ENCODE peak calls at places on chromosome 20, in eight cellular contexts. One of them, this sample, is unnamed.

GRCh38 chr20:4775322-4776078 is 53.8 kb downstream of the PRND start:
- DNase-seq in GM23248: no peak
- DNase-seq in lung: no peak
- DNase-seq in OCI-LY7: no peak
- DNase-seq in pancreas: no peak
- DNase-seq in thoracic aorta: no peak
- DNase-seq in aorta: no peak
- DNase-seq in CD4-positive, alpha-beta memory T cell: no peak
- DNase-seq in this sample: no peak

GRCh38 chr20:6845141-6845540 is 77.7 kb downstream of the BMP2 start:
- DNase-seq in GM23248: no peak
- DNase-seq in lung: no peak
- DNase-seq in OCI-LY7: no peak
- DNase-seq in pancreas: no peak
- DNase-seq in thoracic aorta: no peak
- DNase-seq in aorta: no peak
- DNase-seq in CD4-positive, alpha-beta memory T cell: no peak
- DNase-seq in this sample: no peak

GRCh38 chr20:31836853-31837608 is 8.4 kb downstream of the FOXS1 start:
- DNase-seq in GM23248: peak; percentile 36
- DNase-seq in lung: no peak
- DNase-seq in OCI-LY7: no peak
- DNase-seq in pancreas: no peak
- DNase-seq in thoracic aorta: no peak
- DNase-seq in aorta: no peak
- DNase-seq in CD4-positive, alpha-beta memory T cell: no peak
- DNase-seq in this sample: no peak

GRCh38 chr20:3158968-3159431 is 665 bp downstream of the FASTKD5 start:
- DNase-seq in GM23248: peak; percentile 57
- DNase-seq in lung: no peak
- DNase-seq in OCI-LY7: peak; percentile 33
- DNase-seq in pancreas: no peak
- DNase-seq in thoracic aorta: no peak
- DNase-seq in aorta: no peak
- DNase-seq in CD4-positive, alpha-beta memory T cell: peak; percentile 15
- DNase-seq in this sample: no peak

GRCh38 chr20:13017883-13018535 is 9.2 kb downstream of the SPTLC3 start:
- DNase-seq in GM23248: no peak
- DNase-seq in lung: no peak
- DNase-seq in OCI-LY7: no peak
- DNase-seq in pancreas: no peak
- DNase-seq in thoracic aorta: no peak
- DNase-seq in aorta: no peak
- DNase-seq in CD4-positive, alpha-beta memory T cell: no peak
- DNase-seq in this sample: no peak

GRCh38 chr20:23112595-23112994 is 26.5 kb upstream of the CD93 start:
- DNase-seq in GM23248: no peak
- DNase-seq in lung: no peak
- DNase-seq in OCI-LY7: no peak
- DNase-seq in pancreas: no peak
- DNase-seq in thoracic aorta: no peak
- DNase-seq in aorta: peak; percentile 39
- DNase-seq in CD4-positive, alpha-beta memory T cell: no peak
- DNase-seq in this sample: no peak

GRCh38 chr20:59043698-59044097 is 1.1 kb upstream of the PRELID3B start:
- DNase-seq in GM23248: peak; percentile 71
- DNase-seq in lung: no peak
- DNase-seq in OCI-LY7: peak; percentile 31
- DNase-seq in pancreas: no peak
- DNase-seq in thoracic aorta: no peak
- DNase-seq in aorta: no peak
- DNase-seq in CD4-positive, alpha-beta memory T cell: no peak
- DNase-seq in this sample: no peak

GRCh38 chr20:1185316-1185741 is 548 bp upstream of the TMEM74B start:
- DNase-seq in GM23248: peak; percentile 21
- DNase-seq in lung: no peak
- DNase-seq in OCI-LY7: no peak
- DNase-seq in pancreas: no peak
- DNase-seq in thoracic aorta: no peak
- DNase-seq in aorta: no peak
- DNase-seq in CD4-positive, alpha-beta memory T cell: no peak
- DNase-seq in this sample: no peak

GRCh38 chr20:17315491-17316231 is 88.8 kb downstream of the PCSK2 start:
- DNase-seq in GM23248: no peak
- DNase-seq in lung: no peak
- DNase-seq in OCI-LY7: no peak
- DNase-seq in pancreas: no peak
- DNase-seq in thoracic aorta: no peak
- DNase-seq in aorta: no peak
- DNase-seq in CD4-positive, alpha-beta memory T cell: no peak
- DNase-seq in this sample: no peak

GRCh38 chr20:1327241-1327653 is 1.7 kb downstream of the SDCBP2 start:
- DNase-seq in GM23248: peak; percentile 87
- DNase-seq in lung: no peak
- DNase-seq in OCI-LY7: no peak
- DNase-seq in pancreas: no peak
- DNase-seq in thoracic aorta: no peak
- DNase-seq in aorta: no peak
- DNase-seq in CD4-positive, alpha-beta memory T cell: no peak
- DNase-seq in this sample: peak; percentile 23

GRCh38 chr20:7010584-7010983 is 243.1 kb downstream of the BMP2 start:
- DNase-seq in GM23248: peak; percentile 3
- DNase-seq in lung: no peak
- DNase-seq in OCI-LY7: no peak
- DNase-seq in pancreas: no peak
- DNase-seq in thoracic aorta: no peak
- DNase-seq in aorta: no peak
- DNase-seq in CD4-positive, alpha-beta memory T cell: no peak
- DNase-seq in this sample: no peak

GRCh38 chr20:8473459-8473858 is 341.4 kb downstream of the PLCB1 start:
- DNase-seq in GM23248: peak; percentile 43
- DNase-seq in lung: no peak
- DNase-seq in OCI-LY7: no peak
- DNase-seq in pancreas: no peak
- DNase-seq in thoracic aorta: no peak
- DNase-seq in aorta: no peak
- DNase-seq in CD4-positive, alpha-beta memory T cell: no peak
- DNase-seq in this sample: no peak

GRCh38 chr20:11891081-11891826 is 26.4 kb upstream of the BTBD3 start:
- DNase-seq in GM23248: peak; percentile 78
- DNase-seq in lung: peak; percentile 41
- DNase-seq in OCI-LY7: no peak
- DNase-seq in pancreas: peak; percentile 57
- DNase-seq in thoracic aorta: peak; percentile 5
- DNase-seq in aorta: peak; percentile 86
- DNase-seq in CD4-positive, alpha-beta memory T cell: no peak
- DNase-seq in this sample: peak; percentile 53

GRCh38 chr20:63846128-63846771 is 15.0 kb upstream of the ABHD16B start:
- DNase-seq in GM23248: peak; percentile 50
- DNase-seq in lung: no peak
- DNase-seq in OCI-LY7: no peak
- DNase-seq in pancreas: no peak
- DNase-seq in thoracic aorta: no peak
- DNase-seq in aorta: peak; percentile 82
- DNase-seq in CD4-positive, alpha-beta memory T cell: no peak
- DNase-seq in this sample: no peak

GRCh38 chr20:6769953-6770831 is 2.7 kb downstream of the BMP2 start:
- DNase-seq in GM23248: peak; percentile 60
- DNase-seq in lung: peak; percentile 52
- DNase-seq in OCI-LY7: no peak
- DNase-seq in pancreas: peak; percentile 52
- DNase-seq in thoracic aorta: no peak
- DNase-seq in aorta: peak; percentile 90
- DNase-seq in CD4-positive, alpha-beta memory T cell: no peak
- DNase-seq in this sample: no peak

GRCh38 chr20:49043000-49043399 is 3.1 kb upstream of the CSE1L start:
- DNase-seq in GM23248: no peak
- DNase-seq in lung: no peak
- DNase-seq in OCI-LY7: no peak
- DNase-seq in pancreas: no peak
- DNase-seq in thoracic aorta: no peak
- DNase-seq in aorta: no peak
- DNase-seq in CD4-positive, alpha-beta memory T cell: no peak
- DNase-seq in this sample: no peak

GRCh38 chr20:51022803-51023616 is at the start of gene KCNG1:
- DNase-seq in GM23248: peak; percentile 92
- DNase-seq in lung: peak; percentile 45
- DNase-seq in OCI-LY7: no peak
- DNase-seq in pancreas: peak; percentile 70
- DNase-seq in thoracic aorta: no peak
- DNase-seq in aorta: peak; percentile 86
- DNase-seq in CD4-positive, alpha-beta memory T cell: no peak
- DNase-seq in this sample: no peak

GRCh38 chr20:23214903-23215302 is 128.8 kb upstream of the CD93 start:
- DNase-seq in GM23248: no peak
- DNase-seq in lung: no peak
- DNase-seq in OCI-LY7: no peak
- DNase-seq in pancreas: no peak
- DNase-seq in thoracic aorta: no peak
- DNase-seq in aorta: no peak
- DNase-seq in CD4-positive, alpha-beta memory T cell: no peak
- DNase-seq in this sample: no peak

GRCh38 chr20:12243327-12243726 is 325.6 kb downstream of the BTBD3 start:
- DNase-seq in GM23248: no peak
- DNase-seq in lung: no peak
- DNase-seq in OCI-LY7: no peak
- DNase-seq in pancreas: no peak
- DNase-seq in thoracic aorta: no peak
- DNase-seq in aorta: no peak
- DNase-seq in CD4-positive, alpha-beta memory T cell: no peak
- DNase-seq in this sample: peak; percentile 81

GRCh38 chr20:11117808-11118528 is 444.2 kb upstream of the JAG1 start:
- DNase-seq in GM23248: peak; percentile 85
- DNase-seq in lung: no peak
- DNase-seq in OCI-LY7: no peak
- DNase-seq in pancreas: peak; percentile 22
- DNase-seq in thoracic aorta: peak; percentile 7
- DNase-seq in aorta: no peak
- DNase-seq in CD4-positive, alpha-beta memory T cell: no peak
- DNase-seq in this sample: no peak

GRCh38 chr20:62649140-62649539 is 6.8 kb downstream of the SLCO4A1 start:
- DNase-seq in GM23248: no peak
- DNase-seq in lung: no peak
- DNase-seq in OCI-LY7: no peak
- DNase-seq in pancreas: no peak
- DNase-seq in thoracic aorta: no peak
- DNase-seq in aorta: no peak
- DNase-seq in CD4-positive, alpha-beta memory T cell: no peak
- DNase-seq in this sample: no peak
- H3K27ac ChIP-seq in GM23248: no peak overlapping the region
- H3K27ac ChIP-seq in lung: no peak overlapping the region
- H3K27ac ChIP-seq in OCI-LY7: no peak overlapping the region
- H3K27ac ChIP-seq in pancreas: no peak overlapping the region
- H3K27ac ChIP-seq in thoracic aorta: no peak overlapping the region
- H3K27ac ChIP-seq in aorta: no peak overlapping the region
- H3K27ac ChIP-seq in CD4-positive, alpha-beta memory T cell: no peak overlapping the region
- H3K27ac ChIP-seq in this sample: no peak overlapping the region

GRCh38 chr20:39886650-39887190 is 802.3 kb downstream of the MAFB start:
- DNase-seq in GM23248: peak; percentile 21
- DNase-seq in lung: no peak
- DNase-seq in OCI-LY7: no peak
- DNase-seq in pancreas: peak; percentile 19
- DNase-seq in thoracic aorta: no peak
- DNase-seq in aorta: no peak
- DNase-seq in CD4-positive, alpha-beta memory T cell: no peak
- DNase-seq in this sample: no peak
- H3K27ac ChIP-seq in GM23248: peak overlapping the region; percentile 67
- H3K27ac ChIP-seq in lung: no peak overlapping the region
- H3K27ac ChIP-seq in OCI-LY7: no peak overlapping the region
- H3K27ac ChIP-seq in pancreas: no peak overlapping the region
- H3K27ac ChIP-seq in thoracic aorta: no peak overlapping the region
- H3K27ac ChIP-seq in aorta: no peak overlapping the region
- H3K27ac ChIP-seq in CD4-positive, alpha-beta memory T cell: no peak overlapping the region
- H3K27ac ChIP-seq in this sample: no peak overlapping the region

GRCh38 chr20:61531553-61532345 is 279.7 kb downstream of the CDH4 start:
- DNase-seq in GM23248: no peak
- DNase-seq in lung: no peak
- DNase-seq in OCI-LY7: no peak
- DNase-seq in pancreas: no peak
- DNase-seq in thoracic aorta: no peak
- DNase-seq in aorta: peak; percentile 60
- DNase-seq in CD4-positive, alpha-beta memory T cell: no peak
- DNase-seq in this sample: no peak
- H3K27ac ChIP-seq in GM23248: no peak overlapping the region
- H3K27ac ChIP-seq in lung: no peak overlapping the region
- H3K27ac ChIP-seq in OCI-LY7: no peak overlapping the region
- H3K27ac ChIP-seq in pancreas: no peak overlapping the region
- H3K27ac ChIP-seq in thoracic aorta: no peak overlapping the region
- H3K27ac ChIP-seq in aorta: no peak overlapping the region
- H3K27ac ChIP-seq in CD4-positive, alpha-beta memory T cell: no peak overlapping the region
- H3K27ac ChIP-seq in this sample: no peak overlapping the region

GRCh38 chr20:40336530-40336929 is 352.5 kb downstream of the MAFB start:
- DNase-seq in GM23248: no peak
- DNase-seq in lung: no peak
- DNase-seq in OCI-LY7: no peak
- DNase-seq in pancreas: no peak
- DNase-seq in thoracic aorta: no peak
- DNase-seq in aorta: no peak
- DNase-seq in CD4-positive, alpha-beta memory T cell: no peak
- DNase-seq in this sample: no peak
- H3K27ac ChIP-seq in GM23248: no peak overlapping the region
- H3K27ac ChIP-seq in lung: no peak overlapping the region
- H3K27ac ChIP-seq in OCI-LY7: no peak overlapping the region
- H3K27ac ChIP-seq in pancreas: no peak overlapping the region
- H3K27ac ChIP-seq in thoracic aorta: no peak overlapping the region
- H3K27ac ChIP-seq in aorta: no peak overlapping the region
- H3K27ac ChIP-seq in CD4-positive, alpha-beta memory T cell: no peak overlapping the region
- H3K27ac ChIP-seq in this sample: no peak overlapping the region

DNA sequence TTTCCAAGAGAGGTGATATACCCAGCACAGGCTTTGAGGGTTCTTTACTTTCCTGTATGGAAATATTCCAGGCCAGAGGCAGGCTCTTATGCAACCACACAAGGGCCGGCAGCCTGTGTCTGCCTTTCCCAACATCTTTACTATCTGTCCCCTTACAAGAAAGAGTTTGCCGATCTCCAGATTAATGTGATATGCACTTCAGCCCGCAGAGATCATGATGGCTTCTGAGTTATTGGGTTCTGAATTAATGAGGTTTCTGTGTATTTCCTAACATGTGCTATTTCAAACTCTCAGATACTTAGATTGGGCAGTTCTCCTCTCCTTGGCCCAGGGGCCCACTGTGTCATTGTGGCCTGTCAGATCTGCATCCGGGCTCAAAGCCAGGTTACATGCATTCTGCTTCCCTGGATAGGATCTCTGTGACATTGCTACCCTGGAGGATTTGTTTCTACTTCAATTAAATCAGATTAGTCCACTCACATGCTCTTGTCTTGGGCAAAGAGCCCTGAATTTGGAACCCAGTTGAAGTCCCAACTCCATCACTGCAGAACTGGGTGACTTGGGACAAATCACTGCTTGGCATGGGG is 56.5 kb downstream of the TGM2 start:
- DNase-seq in GM23248: peak; percentile 68
- DNase-seq in lung: no peak
- DNase-seq in OCI-LY7: no peak
- DNase-seq in pancreas: no peak
- DNase-seq in thoracic aorta: no peak
- DNase-seq in aorta: no peak
- DNase-seq in CD4-positive, alpha-beta memory T cell: no peak
- DNase-seq in this sample: no peak
- H3K27ac ChIP-seq in GM23248: peak overlapping the region; percentile 54
- H3K27ac ChIP-seq in lung: peak overlapping the region; percentile 88
- H3K27ac ChIP-seq in OCI-LY7: no peak overlapping the region
- H3K27ac ChIP-seq in pancreas: no peak overlapping the region
- H3K27ac ChIP-seq in thoracic aorta: peak overlapping the region; percentile 91
- H3K27ac ChIP-seq in aorta: peak overlapping the region; percentile 23
- H3K27ac ChIP-seq in CD4-positive, alpha-beta memory T cell: no peak overlapping the region
- H3K27ac ChIP-seq in this sample: no peak overlapping the region

GRCh38 chr20:34129518-34130162 is 17.6 kb upstream of the EIF2S2 start:
- DNase-seq in GM23248: peak; percentile 81
- DNase-seq in lung: peak; percentile 54
- DNase-seq in OCI-LY7: peak; percentile 84
- DNase-seq in pancreas: peak; percentile 56
- DNase-seq in thoracic aorta: peak; percentile 15
- DNase-seq in aorta: peak; percentile 81
- DNase-seq in CD4-positive, alpha-beta memory T cell: peak; percentile 67
- DNase-seq in this sample: no peak
- H3K27ac ChIP-seq in GM23248: no peak overlapping the region
- H3K27ac ChIP-seq in lung: no peak overlapping the region
- H3K27ac ChIP-seq in OCI-LY7: no peak overlapping the region
- H3K27ac ChIP-seq in pancreas: no peak overlapping the region
- H3K27ac ChIP-seq in thoracic aorta: no peak overlapping the region
- H3K27ac ChIP-seq in aorta: no peak overlapping the region
- H3K27ac ChIP-seq in CD4-positive, alpha-beta memory T cell: no peak overlapping the region
- H3K27ac ChIP-seq in this sample: no peak overlapping the region

This sample was measured in HL-60.